ENCODE peak calls at places on chromosome 7, in eight cellular contexts. Q, P, A, U, X, E, N and Y are unnamed samples. For H3K9me3 and H3K4me1, the result is how much of the 10 kb centered on the place peaks cover.

GRCh38 chr7:37208528-37208927 is 240.1 kb downstream of the ELMO1 start:
- DNase-seq in Q (peak), P (peak), A (peak), U (peak), X (peak), E (peak), N (peak), Y (no peak)

GRCh38 chr7:5557920-5558401 is 134.3 kb upstream of the TNRC18 start:
- DNase-seq in Q (peak), P (no peak), A (peak), U (peak), X (peak), E (no peak), N (peak), Y (no peak)

GRCh38 chr7:47783456-47784240 is 164.6 kb downstream of the PKD1L1 start:
- DNase-seq in Q (peak), P (peak), A (peak), U (peak), X (no peak), E (peak), N (no peak), Y (no peak)

GRCh38 chr7:20199015-20199737 is 18.0 kb downstream of the MACC1 start:
- DNase-seq in Q (no peak), P (peak), A (peak), U (peak), X (peak), E (no peak), N (peak), Y (no peak)

GRCh38 chr7:90411510-90411909 is 8.2 kb downstream of the CLDN12 start:
- DNase-seq in Q (no peak), P (no peak), A (no peak), U (peak), X (no peak), E (no peak), N (no peak), Y (no peak)

GRCh38 chr7:94440460-94441039 is 45.9 kb downstream of the COL1A2 start:
- DNase-seq in Q (no peak), P (no peak), A (no peak), U (no peak), X (no peak), E (no peak), N (no peak), Y (no peak)

GRCh38 chr7:20351901-20352300 is 21.2 kb downstream of the ITGB8 start:
- DNase-seq in Q (no peak), P (peak), A (no peak), U (peak), X (no peak), E (no peak), N (no peak), Y (no peak)

GRCh38 chr7:141785711-141786552 is 4.1 kb upstream of the TAS2R5 start:
- DNase-seq in Q (no peak), P (peak), A (no peak), U (peak), X (peak), E (no peak), N (no peak), Y (no peak)

GRCh38 chr7:155357573-155358041 is 59.9 kb downstream of the INSIG1 start:
- DNase-seq in Q (no peak), P (no peak), A (no peak), U (peak), X (no peak), E (no peak), N (no peak), Y (no peak)

GRCh38 chr7:2209961-2210323 is 22.8 kb downstream of the MAD1L1 start:
- DNase-seq in Q (no peak), P (no peak), A (no peak), U (no peak), X (no peak), E (no peak), N (no peak), Y (no peak)

GRCh38 chr7:129569811-129570215 is 41.7 kb upstream of the NRF1 start:
- DNase-seq in Q (no peak), P (peak), A (no peak), U (peak), X (no peak), E (no peak), N (no peak), Y (no peak)

GRCh38 chr7:48537561-48537960 is 366.3 kb downstream of the ABCA13 start:
- DNase-seq in Q (no peak), P (no peak), A (no peak), U (peak), X (no peak), E (no peak), N (no peak), Y (no peak)

GRCh38 chr7:110595694-110596093 is 495.2 kb upstream of the LRRN3 start:
- DNase-seq in Q (no peak), P (peak), A (no peak), U (no peak), X (peak), E (no peak), N (no peak), Y (no peak)

GRCh38 chr7:6705959-6706665 is 635 bp downstream of the ZNF12 start:
- DNase-seq in Q (peak), P (peak), A (no peak), U (peak), X (peak), E (no peak), N (no peak), Y (peak)

GRCh38 chr7:139111147-139111546 is 1.6 kb upstream of the ZC3HAV1 start:
- DNase-seq in Q (no peak), P (no peak), A (no peak), U (no peak), X (no peak), E (no peak), N (no peak), Y (no peak)

GRCh38 chr7:39527951-39528350 is 38.3 kb upstream of the YAE1 start:
- DNase-seq in Q (no peak), P (no peak), A (no peak), U (no peak), X (no peak), E (no peak), N (no peak), Y (no peak)

GRCh38 chr7:2794836-2795636 is 49.1 kb downstream of the GNA12 start:
- DNase-seq in Q (no peak), P (no peak), A (no peak), U (no peak), X (no peak), E (no peak), N (no peak), Y (no peak)

GRCh38 chr7:108716783-108717182 is 147.1 kb downstream of the DNAJB9 start:
- DNase-seq in Q (no peak), P (no peak), A (no peak), U (no peak), X (no peak), E (no peak), N (no peak), Y (no peak)

GRCh38 chr7:28685660-28686417 is 272.3 kb downstream of the TRIL start:
- DNase-seq in Q (peak), P (peak), A (peak), U (peak), X (peak), E (peak), N (peak), Y (no peak)

GRCh38 chr7:134307320-134307719 is 9.4 kb downstream of the SLC35B4 start:
- DNase-seq in Q (no peak), P (no peak), A (no peak), U (no peak), X (no peak), E (no peak), N (no peak), Y (no peak)

GRCh38 chr7:36999851-37000480 is 275.7 kb upstream of the AOAH start:
- DNase-seq in Q (no peak), P (no peak), A (no peak), U (peak), X (no peak), E (no peak), N (no peak), Y (no peak)

GRCh38 chr7:139575338-139575680 is 51.8 kb downstream of the CLEC2L start:
- DNase-seq in Q (no peak), P (no peak), A (no peak), U (no peak), X (no peak), E (no peak), N (no peak), Y (no peak)

GRCh38 chr7:145263886-145264285 is 428.0 kb upstream of the TPK1 start:
- DNase-seq in Q (no peak), P (peak), A (no peak), U (no peak), X (no peak), E (no peak), N (no peak), Y (no peak)

GRCh38 chr7:157848508-157849340 is 511.9 kb downstream of the DNAJB6 start:
- DNase-seq in Q (no peak), P (no peak), A (no peak), U (no peak), X (no peak), E (no peak), N (no peak), Y (no peak)
- H3K9me3 ChIP-seq in Q (under half), P (under half), A (under half), U (under half), X (under half), E (under half), N (under half), Y (under half)

GRCh38 chr7:17996442-17997223 is 31.0 kb downstream of the PRPS1L1 start:
- DNase-seq in Q (no peak), P (no peak), A (no peak), U (no peak), X (no peak), E (no peak), N (no peak), Y (no peak)
- H3K27ac ChIP-seq in Q (no peak), P (no peak), A (no peak), U (no peak), X (peak), E (no peak), N (peak), Y (no peak)

GRCh38 chr7:26944959-26945358 is 80.6 kb upstream of the SKAP2 start:
- DNase-seq in Q (no peak), P (no peak), A (no peak), U (no peak), X (no peak), E (no peak), N (no peak), Y (no peak)

GRCh38 chr7:26944486-26944885 is 80.1 kb upstream of the SKAP2 start:
- DNase-seq in Q (no peak), P (peak), A (no peak), U (no peak), X (no peak), E (no peak), N (no peak), Y (no peak)

GRCh38 chr7:26949319-26949718 is 84.9 kb upstream of the SKAP2 start:
- DNase-seq in Q (no peak), P (no peak), A (no peak), U (no peak), X (no peak), E (no peak), N (no peak), Y (no peak)

GRCh38 chr7:26950854-26951253 is 86.5 kb upstream of the SKAP2 start:
- DNase-seq in Q (no peak), P (no peak), A (no peak), U (no peak), X (no peak), E (no peak), N (no peak), Y (no peak)

DNA sequence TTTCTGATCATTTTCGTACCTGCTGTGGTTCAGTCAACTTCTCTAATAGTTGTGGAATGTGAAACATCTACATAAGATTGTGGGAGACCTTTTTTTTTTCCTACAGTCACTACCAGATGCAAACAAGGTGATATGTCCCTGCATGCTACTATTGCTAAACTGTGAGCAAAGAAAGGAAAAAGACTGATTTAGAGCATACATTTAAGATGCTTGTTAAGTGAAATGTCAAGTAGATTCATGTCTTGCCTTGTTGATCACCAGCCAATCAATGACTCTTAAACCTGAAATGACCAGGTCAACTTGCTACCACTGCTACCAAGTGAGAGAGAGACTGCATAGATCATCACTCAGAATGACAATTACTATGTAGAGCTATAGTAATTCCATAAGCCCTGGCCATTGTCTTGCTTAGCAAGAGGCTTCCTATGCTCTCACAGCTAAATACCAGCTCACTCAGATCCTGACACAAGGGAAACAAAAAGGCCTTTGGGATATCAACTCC is 84.3 kb upstream of the SKAP2 start:
- DNase-seq in Q (no peak), P (no peak), A (no peak), U (peak), X (peak), E (no peak), N (no peak), Y (no peak)
- H3K4me1 ChIP-seq in Q (under half), P (under half), A (under half), U (under half), X (under half), E (under half), N (under half), Y (under half)

GRCh38 chr7:63047061-63047460 is 951.6 kb upstream of the ZNF722 start:
- DNase-seq in Q (no peak), P (no peak), A (no peak), U (no peak), X (no peak), E (no peak), N (no peak), Y (no peak)
- H3K9me3 ChIP-seq in Q (under half), P (under half), A (under half), U (under half), X (under half), E (under half), N (under half), Y (under half)

DNA sequence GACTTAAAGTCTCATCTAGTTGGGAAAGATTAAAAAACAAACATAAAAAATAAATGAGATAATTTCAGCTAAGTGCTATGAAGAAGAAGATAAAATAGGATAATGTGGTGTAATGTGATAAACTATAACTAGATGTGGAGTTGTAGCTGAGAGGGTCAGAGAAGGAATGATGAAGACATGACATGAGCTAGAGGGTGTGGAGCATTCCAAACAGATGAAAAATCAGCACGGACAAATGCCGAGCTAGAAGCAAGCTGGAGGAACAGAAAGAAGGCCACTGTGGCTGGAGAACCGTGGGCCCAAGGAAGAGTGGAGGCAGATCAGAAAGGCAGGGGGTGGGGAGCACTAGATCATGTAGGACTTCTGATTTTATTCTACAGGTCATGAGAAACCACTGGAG is 70.6 kb downstream of the CDK6 start:
- DNase-seq in Q (no peak), P (no peak), A (no peak), U (peak), X (no peak), E (no peak), N (no peak), Y (no peak)
- H3K27ac ChIP-seq in Q (no peak), P (no peak), A (peak), U (peak), X (peak), E (no peak), N (peak), Y (no peak)

DNA sequence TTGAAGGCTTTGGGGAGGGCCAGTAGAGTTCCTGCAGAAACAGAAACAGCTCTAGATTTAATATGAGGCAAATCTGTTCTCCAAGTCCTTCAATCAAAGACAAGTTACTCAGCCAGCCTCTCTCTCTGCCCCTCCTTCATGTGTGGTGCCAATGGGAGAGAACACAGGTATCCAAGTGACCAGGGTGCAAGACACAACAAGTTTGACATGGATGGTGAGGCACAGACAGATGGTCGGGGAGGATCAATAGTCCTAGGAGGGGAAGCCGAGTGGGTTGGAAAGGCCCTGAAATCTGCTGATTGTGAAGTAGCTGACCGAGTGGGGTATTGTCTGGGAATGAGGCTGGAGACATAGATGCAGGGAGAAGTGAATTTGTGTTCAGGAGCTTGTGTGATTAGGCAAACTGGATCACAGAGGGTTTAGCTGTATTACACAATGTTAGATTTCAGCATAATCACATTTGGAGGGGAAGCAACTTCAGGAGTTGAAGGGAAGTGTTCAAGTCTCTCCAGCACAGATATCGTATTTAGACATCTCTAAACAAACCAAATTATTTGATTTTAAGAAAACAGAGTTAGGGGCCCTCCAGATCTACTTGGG is 1.5 kb downstream of the GIMAP1 start:
- DNase-seq in Q (no peak), P (no peak), A (no peak), U (no peak), X (no peak), E (no peak), N (no peak), Y (no peak)
- H3K4me1 ChIP-seq in Q (under half), P (under half), A (under half), U (under half), X (under half), E (under half), N (under half), Y (half or more)

GRCh38 chr7:114922652-114923402 is 933 bp downstream of the MDFIC start:
- DNase-seq in Q (peak), P (peak), A (peak), U (peak), X (peak), E (no peak), N (peak), Y (peak)
- H3K9me3 ChIP-seq in Q (under half), P (under half), A (under half), U (under half), X (under half), E (under half), N (under half), Y (under half)

DNA sequence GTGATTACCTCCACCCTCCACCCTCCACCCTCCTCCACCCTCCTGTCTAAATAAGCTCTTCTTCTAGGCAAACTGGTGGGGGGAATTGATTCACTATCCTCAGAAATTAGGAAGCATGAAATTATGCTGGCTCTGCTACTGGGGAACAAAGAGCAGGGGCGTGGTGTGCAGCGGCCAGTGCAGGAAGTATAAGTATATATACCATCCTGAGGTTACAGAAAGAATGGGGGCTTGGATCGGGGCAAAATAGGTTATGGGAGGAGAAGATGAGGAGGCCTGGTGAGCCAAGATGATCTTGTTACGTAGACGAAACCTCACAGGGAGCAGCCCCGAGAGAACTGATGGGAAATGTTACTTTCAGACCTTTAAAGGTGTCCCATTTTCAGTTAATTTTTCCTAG is 49.1 kb downstream of the SYPL1 start:
- DNase-seq in Q (no peak), P (no peak), A (no peak), U (no peak), X (no peak), E (no peak), N (no peak), Y (no peak)
- H3K27ac ChIP-seq in Q (no peak), P (no peak), A (no peak), U (peak), X (no peak), E (no peak), N (no peak), Y (no peak)

GRCh38 chr7:101167645-101168411 is 2.5 kb upstream of the VGF start:
- DNase-seq in Q (no peak), P (no peak), A (no peak), U (no peak), X (no peak), E (no peak), N (no peak), Y (no peak)

GRCh38 chr7:101166909-101167644 is 1.7 kb upstream of the VGF start:
- DNase-seq in Q (no peak), P (no peak), A (no peak), U (no peak), X (no peak), E (no peak), N (no peak), Y (no peak)

GRCh38 chr7:101165075-101165957 is at the start of gene VGF:
- DNase-seq in Q (peak), P (peak), A (peak), U (peak), X (peak), E (peak), N (peak), Y (peak)

GRCh38 chr7:101166603-101166908 is 1.2 kb upstream of the VGF start:
- DNase-seq in Q (no peak), P (no peak), A (no peak), U (no peak), X (no peak), E (no peak), N (no peak), Y (no peak)

DNA sequence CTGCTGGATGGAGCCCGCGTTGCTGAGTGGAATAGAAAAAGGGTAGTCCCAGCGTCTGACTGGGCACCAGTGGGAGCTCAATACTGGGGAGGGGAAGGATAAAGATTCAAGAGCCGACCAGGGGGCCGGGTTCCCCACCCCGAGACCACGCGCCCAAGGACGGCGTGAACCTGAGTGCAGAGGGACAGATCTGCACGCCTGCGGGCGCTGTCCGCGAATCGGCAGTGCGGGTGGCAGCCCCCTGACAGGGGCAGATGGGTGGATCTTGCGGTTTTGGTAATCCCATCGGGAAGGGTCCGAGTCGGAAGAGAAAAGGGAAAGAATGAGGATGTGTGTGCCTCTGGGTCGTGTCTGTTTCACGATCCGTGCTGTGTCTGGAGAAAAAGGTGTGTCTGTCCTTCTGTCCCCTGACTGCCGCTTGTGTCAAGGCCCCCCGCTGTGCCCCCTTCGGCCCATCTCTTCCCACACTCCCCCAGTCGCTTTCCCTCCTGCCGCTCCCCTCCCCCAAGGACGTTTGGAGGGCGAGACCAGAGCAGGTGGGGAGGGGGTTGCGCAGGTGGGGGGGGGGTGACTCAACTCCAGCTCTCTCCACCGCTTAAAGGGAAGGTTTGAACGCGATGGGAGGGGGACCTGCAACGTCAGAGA is 711 bp upstream of the VGF start:
- DNase-seq in Q (no peak), P (no peak), A (no peak), U (no peak), X (no peak), E (no peak), N (no peak), Y (no peak)
- H3K4me1 ChIP-seq in Q (under half), P (under half), A (half or more), U (under half), X (under half), E (under half), N (half or more), Y (half or more)